ENCODE peak calls at places on chromosomes 12 and 14, in ten cellular contexts. Z is astrocyte of the spinal cord; O is T follicular helper cell; J is stimulated activated CD8-positive, alpha-beta memory T cell treated with anti-CD3 and anti-CD28 coated beads, Interleukin-7, amount 100 ng/mL, for 1 hour; H is mucosa of descending colon; L is fibroblast of mammary gland; X is C1 segment of cervical spinal cord; E is amniotic stem cell; Y is stimulated activated CD4-positive, alpha-beta T cell treated with anti-CD3 and anti-CD28 coated beads, Interleukin-2, amount 100 ng/mL, for 48 hours; T is psoas muscle. W is an unnamed sample.
A peak's percentile ranks its signal among the peaks of the same experiment; 100 is the strongest.

GRCh38 chr14:93720981-93721483 is 67.3 kb downstream of the PRIMA1 start:
- DNase-seq in Z (no peak), X (no peak), H (no peak), O (no peak), Y (no peak), J (no peak), T (no peak), E (no peak), L (no peak), W (no peak)

GRCh38 chr12:5442251-5443006 is 10.5 kb downstream of the NTF3 start:
- DNase-seq in O (no peak), J (no peak), Y (no peak), T (no peak), X (no peak), Z (peak; percentile 58), H (peak; percentile 72), L (peak; percentile 37), E (peak; percentile 37), W (peak; percentile 27)

GRCh38 chr12:128474916-128475315 is 207.9 kb downstream of the TMEM132C start:
- DNase-seq in J (no peak), O (no peak), E (no peak), L (no peak), Z (no peak), T (no peak), X (no peak), Y (no peak), H (no peak), W (no peak)

GRCh38 chr12:3792623-3793288 is 39.8 kb upstream of the CRACR2A start:
- DNase-seq in Z (no peak), T (no peak), L (no peak), H (no peak), J (no peak), Y (no peak), X (no peak), O (no peak), E (no peak), W (no peak)

GRCh38 chr12:124626841-124627502 is 59.6 kb upstream of the NCOR2 start:
- DNase-seq in X (no peak), Z (peak; percentile 87), O (no peak), T (peak; percentile 74), L (peak; percentile 77), H (no peak), J (no peak), Y (no peak), E (no peak), W (no peak)

GRCh38 chr12:54287316-54288157 is 7.0 kb downstream of the HNRNPA1 start:
- DNase-seq in T (no peak), E (no peak), Z (no peak), X (no peak), O (no peak), H (no peak), J (no peak), Y (no peak), L (no peak), W (no peak)

GRCh38 chr14:55138091-55138490 is 9.0 kb downstream of the LGALS3 start:
- DNase-seq in O (no peak), X (no peak), T (no peak), Z (no peak), E (no peak), L (no peak), H (no peak), J (no peak), Y (no peak), W (no peak)

GRCh38 chr14:55302770-55303472 is 31.7 kb downstream of the FBXO34 start:
- DNase-seq in L (no peak), H (no peak), O (no peak), J (no peak), T (no peak), Z (no peak), E (no peak), Y (no peak), X (no peak), W (no peak)

GRCh38 chr12:27179399-27180214 is 64.5 kb upstream of the STK38L start:
- DNase-seq in O (no peak), Z (peak; percentile 98), X (no peak), E (peak; percentile 81), H (no peak), T (no peak), Y (peak; percentile 22), J (no peak), L (peak; percentile 94), W (peak; percentile 91)

GRCh38 chr12:100857418-100857817 is 62.8 kb downstream of the ANO4 start:
- DNase-seq in X (no peak), L (no peak), H (no peak), O (no peak), Y (no peak), E (no peak), Z (no peak), T (no peak), J (no peak), W (no peak)

GRCh38 chr12:94779520-94779919 is 129.2 kb upstream of the TMCC3 start:
- DNase-seq in J (no peak), H (no peak), Y (no peak), O (no peak), E (no peak), Z (peak; percentile 96), X (no peak), L (peak; percentile 82), T (no peak), W (no peak)

GRCh38 chr12:6620137-6620884 is 13.1 kb upstream of the CHD4 start:
- DNase-seq in J (no peak), X (no peak), E (no peak), Y (peak; percentile 59), O (no peak), Z (peak; percentile 62), H (no peak), L (peak; percentile 58), T (peak; percentile 39), W (no peak)

GRCh38 chr12:110791589-110791988 is 48.9 kb upstream of the PPP1CC start:
- DNase-seq in E (no peak), H (no peak), Y (no peak), J (no peak), T (no peak), Z (no peak), X (no peak), O (no peak), L (peak; percentile 5), W (no peak)

GRCh38 chr12:88062464-88062863 is 33.3 kb upstream of the C12orf50 start:
- DNase-seq in Z (no peak), O (no peak), Y (no peak), E (no peak), T (no peak), L (no peak), X (no peak), J (no peak), H (no peak), W (no peak)

GRCh38 chr12:49198431-49199155 is 9.7 kb upstream of the TUBA1A start:
- DNase-seq in Z (peak; percentile 94), T (peak; percentile 28), H (no peak), E (peak; percentile 60), L (peak; percentile 93), X (peak; percentile 47), O (no peak), J (no peak), Y (no peak), W (peak; percentile 57)

GRCh38 chr12:42213954-42214426 is 24.1 kb downstream of the YAF2 start:
- DNase-seq in H (peak; percentile 23), L (peak; percentile 50), Z (peak; percentile 58), O (no peak), E (no peak), Y (no peak), J (no peak), X (no peak), T (peak; percentile 34), W (no peak)

GRCh38 chr12:18502422-18502821 is 235.4 kb downstream of the PLCZ1 start:
- DNase-seq in Y (no peak), X (no peak), T (no peak), O (no peak), E (no peak), H (peak; percentile 12), Z (no peak), L (no peak), J (no peak), W (no peak)

GRCh38 chr12:67788118-67788517 is 139.6 kb downstream of the DYRK2 start:
- DNase-seq in L (no peak), Z (no peak), E (no peak), O (no peak), T (no peak), Y (no peak), H (peak; percentile 27), X (no peak), J (no peak), W (no peak)

GRCh38 chr12:101086490-101086889 is 123.5 kb downstream of the SLC5A8 start:
- DNase-seq in O (no peak), Z (peak; percentile 35), X (no peak), J (no peak), H (no peak), Y (no peak), E (no peak), L (peak; percentile 61), T (no peak), W (no peak)

GRCh38 chr14:33914676-33915516 is 36.0 kb downstream of the EGLN3 start:
- DNase-seq in O (no peak), X (no peak), L (peak; percentile 74), T (no peak), J (no peak), H (no peak), Z (peak; percentile 84), Y (no peak), E (no peak), W (peak; percentile 60)

GRCh38 chr12:1798734-1799067 is 21.7 kb upstream of the LRTM2 start:
- DNase-seq in L (no peak), J (no peak), T (no peak), Y (no peak), O (no peak), X (no peak), Z (no peak), H (no peak), E (no peak), W (no peak)

GRCh38 chr12:47767197-47767724 is 5.8 kb upstream of the SLC48A1 start:
- DNase-seq in Y (peak; percentile 64), H (peak; percentile 56), E (no peak), L (peak; percentile 65), T (no peak), J (peak; percentile 46), X (no peak), Z (no peak), O (peak; percentile 51), W (peak; percentile 41)

GRCh38 chr12:11666651-11667050 is 17.2 kb downstream of the ETV6 start:
- DNase-seq in Z (no peak), X (no peak), O (no peak), Y (no peak), H (no peak), T (no peak), E (no peak), J (no peak), L (no peak), W (no peak)

GRCh38 chr12:54257332-54257731 is 22.6 kb downstream of the CBX5 start:
- DNase-seq in Y (no peak), O (no peak), L (no peak), T (no peak), J (no peak), E (no peak), H (no peak), X (no peak), Z (no peak), W (no peak)

GRCh38 chr12:53737494-53737808 is 10.2 kb upstream of the CALCOCO1 start:
- DNase-seq in J (no peak), L (no peak), Z (no peak), O (no peak), T (no peak), H (no peak), Y (no peak), E (no peak), X (no peak), W (no peak)

GRCh38 chr14:74296037-74296467 is 6.7 kb downstream of the ABCD4 start:
- DNase-seq in E (no peak), X (no peak), O (no peak), H (no peak), J (no peak), Z (no peak), T (no peak), Y (no peak), L (no peak), W (no peak)

GRCh38 chr14:69087061-69087461 is 65.9 kb downstream of the DCAF5 start:
- DNase-seq in O (no peak), T (no peak), E (no peak), L (peak; percentile 41), H (no peak), X (no peak), J (no peak), Z (peak; percentile 45), Y (no peak), W (no peak)

GRCh38 chr12:62166525-62166924 is 93.7 kb upstream of the USP15 start:
- DNase-seq in E (no peak), X (no peak), Z (no peak), H (no peak), O (no peak), T (no peak), L (peak; percentile 66), J (no peak), Y (no peak), W (no peak)